ENCODE peak calls at places on chromosomes 2 and 18, in ten cellular contexts. One of them, this sample, is unnamed.
A peak's percentile ranks its signal among the peaks of the same experiment; 100 is the strongest.

GRCh38 chr2:43009448-43009847 is 217.0 kb downstream of the ZFP36L2 start:
- DNase-seq in AG09319: no peak
- DNase-seq in NCI-H1092: no peak
- DNase-seq in HCT116: no peak
- DNase-seq in hypothalamus: no peak
- DNase-seq in left cardiac atrium: no peak
- DNase-seq in stimulated activated naive CD4-positive, alpha-beta T cell: no peak
- DNase-seq in upper lobe of left lung: no peak
- DNase-seq in AG10803: no peak
- DNase-seq in stromal cell of bone marrow: no peak
- DNase-seq in this sample: no peak

GRCh38 chr2:22536131-22536530 is 848.8 kb upstream of the KLHL29 start:
- DNase-seq in NCI-H1092: no peak
- DNase-seq in upper lobe of left lung: no peak
- DNase-seq in AG09319: no peak
- DNase-seq in HCT116: no peak
- DNase-seq in AG10803: no peak
- DNase-seq in stimulated activated naive CD4-positive, alpha-beta T cell: no peak
- DNase-seq in stromal cell of bone marrow: no peak
- DNase-seq in left cardiac atrium: no peak
- DNase-seq in hypothalamus: no peak
- DNase-seq in this sample: no peak

GRCh38 chr2:144015655-144016245 is 504.2 kb downstream of the ZEB2 start:
- DNase-seq in left cardiac atrium: no peak
- DNase-seq in hypothalamus: no peak
- DNase-seq in HCT116: no peak
- DNase-seq in NCI-H1092: no peak
- DNase-seq in stromal cell of bone marrow: peak; percentile 51
- DNase-seq in upper lobe of left lung: no peak
- DNase-seq in AG10803: peak; percentile 95
- DNase-seq in AG09319: peak; percentile 38
- DNase-seq in stimulated activated naive CD4-positive, alpha-beta T cell: no peak
- DNase-seq in this sample: no peak

GRCh38 chr2:206792645-206793044 is 27.2 kb downstream of the FASTKD2 start:
- DNase-seq in stromal cell of bone marrow: no peak
- DNase-seq in upper lobe of left lung: no peak
- DNase-seq in NCI-H1092: no peak
- DNase-seq in hypothalamus: no peak
- DNase-seq in left cardiac atrium: no peak
- DNase-seq in stimulated activated naive CD4-positive, alpha-beta T cell: no peak
- DNase-seq in AG09319: no peak
- DNase-seq in AG10803: no peak
- DNase-seq in HCT116: no peak
- DNase-seq in this sample: no peak

GRCh38 chr2:133504566-133505505 is 63.4 kb downstream of the NCKAP5 start:
- DNase-seq in HCT116: no peak
- DNase-seq in stromal cell of bone marrow: no peak
- DNase-seq in NCI-H1092: no peak
- DNase-seq in left cardiac atrium: peak; percentile 66
- DNase-seq in stimulated activated naive CD4-positive, alpha-beta T cell: no peak
- DNase-seq in upper lobe of left lung: peak; percentile 11
- DNase-seq in AG09319: no peak
- DNase-seq in AG10803: peak; percentile 43
- DNase-seq in hypothalamus: peak; percentile 52
- DNase-seq in this sample: no peak

GRCh38 chr18:13378150-13378549 is 159.6 kb downstream of the LDLRAD4 start:
- DNase-seq in AG09319: no peak
- DNase-seq in AG10803: no peak
- DNase-seq in stimulated activated naive CD4-positive, alpha-beta T cell: no peak
- DNase-seq in NCI-H1092: no peak
- DNase-seq in hypothalamus: no peak
- DNase-seq in stromal cell of bone marrow: no peak
- DNase-seq in upper lobe of left lung: no peak
- DNase-seq in HCT116: no peak
- DNase-seq in left cardiac atrium: no peak
- DNase-seq in this sample: no peak

GRCh38 chr2:109388018-109388417 is 225.7 kb downstream of the SEPTIN10 start:
- DNase-seq in stromal cell of bone marrow: no peak
- DNase-seq in HCT116: no peak
- DNase-seq in AG09319: no peak
- DNase-seq in NCI-H1092: no peak
- DNase-seq in AG10803: no peak
- DNase-seq in left cardiac atrium: no peak
- DNase-seq in stimulated activated naive CD4-positive, alpha-beta T cell: no peak
- DNase-seq in upper lobe of left lung: no peak
- DNase-seq in hypothalamus: no peak
- DNase-seq in this sample: no peak

GRCh38 chr2:179932786-179933185 is 71.4 kb upstream of the ZNF385B start:
- DNase-seq in AG09319: no peak
- DNase-seq in left cardiac atrium: peak; percentile 46
- DNase-seq in stromal cell of bone marrow: peak; percentile 67
- DNase-seq in AG10803: peak; percentile 43
- DNase-seq in hypothalamus: no peak
- DNase-seq in upper lobe of left lung: no peak
- DNase-seq in stimulated activated naive CD4-positive, alpha-beta T cell: no peak
- DNase-seq in NCI-H1092: no peak
- DNase-seq in HCT116: no peak
- DNase-seq in this sample: no peak

This sample was measured in NCI-H524 treated with DMSO at 0.1 percent for 48 hours.